ENCODE peak calls at places on chromosomes 12 and 14, in six cellular contexts. One of them, this sample, is unnamed. For H3K36me3 and H3K4me1, the result is how much of the 10 kb centered on the place peaks cover.

GRCh38 chr12:50597200-50598195 is 92.7 kb downstream of the DIP2B start:
- DNase-seq in H1: no peak
- DNase-seq in mucosa of descending colon: no peak
- DNase-seq in esophagus squamous epithelium: no peak
- DNase-seq in effector memory CD4-positive, alpha-beta T cell: no peak
- DNase-seq in psoas muscle: no peak
- DNase-seq in this sample: no peak

GRCh38 chr14:24849471-24849870 is 200.5 kb downstream of the STXBP6 start:
- DNase-seq in esophagus squamous epithelium: no peak
- DNase-seq in effector memory CD4-positive, alpha-beta T cell: no peak
- DNase-seq in mucosa of descending colon: no peak
- DNase-seq in psoas muscle: no peak
- DNase-seq in H1: no peak
- DNase-seq in this sample: no peak

GRCh38 chr12:111434049-111434448 is 28.3 kb downstream of the SH2B3 start:
- DNase-seq in psoas muscle: no peak
- DNase-seq in effector memory CD4-positive, alpha-beta T cell: no peak
- DNase-seq in esophagus squamous epithelium: no peak
- DNase-seq in mucosa of descending colon: no peak
- DNase-seq in H1: no peak
- DNase-seq in this sample: no peak

GRCh38 chr14:85531594-85532391 is 1.8 kb downstream of the FLRT2 start:
- DNase-seq in effector memory CD4-positive, alpha-beta T cell: no peak
- DNase-seq in psoas muscle: peak
- DNase-seq in H1: peak
- DNase-seq in mucosa of descending colon: peak
- DNase-seq in esophagus squamous epithelium: no peak
- DNase-seq in this sample: peak

GRCh38 chr12:56522486-56523193 is 1.0 kb downstream of the RBMS2 start:
- DNase-seq in esophagus squamous epithelium: no peak
- DNase-seq in H1: no peak
- DNase-seq in psoas muscle: no peak
- DNase-seq in effector memory CD4-positive, alpha-beta T cell: no peak
- DNase-seq in mucosa of descending colon: no peak
- DNase-seq in this sample: no peak

GRCh38 chr14:101761881-101762529 is 496 bp downstream of the PPP2R5C start:
- DNase-seq in H1: no peak
- DNase-seq in effector memory CD4-positive, alpha-beta T cell: no peak
- DNase-seq in esophagus squamous epithelium: peak
- DNase-seq in mucosa of descending colon: peak
- DNase-seq in psoas muscle: no peak
- DNase-seq in this sample: peak

GRCh38 chr14:21711360-21711961 is 37.8 kb upstream of the OR4E1 start:
- DNase-seq in esophagus squamous epithelium: no peak
- DNase-seq in mucosa of descending colon: no peak
- DNase-seq in psoas muscle: no peak
- DNase-seq in H1: no peak
- DNase-seq in effector memory CD4-positive, alpha-beta T cell: no peak
- DNase-seq in this sample: peak

GRCh38 chr14:56585461-56586084 is 6.0 kb downstream of the TMEM260 start:
- DNase-seq in H1: no peak
- DNase-seq in psoas muscle: no peak
- DNase-seq in effector memory CD4-positive, alpha-beta T cell: no peak
- DNase-seq in mucosa of descending colon: no peak
- DNase-seq in esophagus squamous epithelium: no peak
- DNase-seq in this sample: no peak

GRCh38 chr12:7501031-7501585 is 2.5 kb downstream of the CD163 start:
- DNase-seq in psoas muscle: no peak
- DNase-seq in esophagus squamous epithelium: no peak
- DNase-seq in H1: no peak
- DNase-seq in mucosa of descending colon: no peak
- DNase-seq in effector memory CD4-positive, alpha-beta T cell: no peak
- DNase-seq in this sample: no peak

GRCh38 chr14:48275301-48275700 is 599.9 kb upstream of the MDGA2 start:
- DNase-seq in mucosa of descending colon: no peak
- DNase-seq in psoas muscle: no peak
- DNase-seq in effector memory CD4-positive, alpha-beta T cell: no peak
- DNase-seq in esophagus squamous epithelium: no peak
- DNase-seq in H1: no peak
- DNase-seq in this sample: no peak

GRCh38 chr14:55316528-55316927 is 45.3 kb downstream of the FBXO34 start:
- DNase-seq in esophagus squamous epithelium: no peak
- DNase-seq in effector memory CD4-positive, alpha-beta T cell: no peak
- DNase-seq in H1: no peak
- DNase-seq in psoas muscle: no peak
- DNase-seq in mucosa of descending colon: peak
- DNase-seq in this sample: no peak
- H3K36me3 ChIP-seq in esophagus squamous epithelium: under half
- H3K36me3 ChIP-seq in effector memory CD4-positive, alpha-beta T cell: under half
- H3K36me3 ChIP-seq in H1: under half
- H3K36me3 ChIP-seq in psoas muscle: under half
- H3K36me3 ChIP-seq in mucosa of descending colon: under half
- H3K36me3 ChIP-seq in this sample: under half

GRCh38 chr14:54682578-54682977 is 115.7 kb downstream of the SAMD4A start:
- DNase-seq in mucosa of descending colon: no peak
- DNase-seq in esophagus squamous epithelium: no peak
- DNase-seq in effector memory CD4-positive, alpha-beta T cell: no peak
- DNase-seq in psoas muscle: no peak
- DNase-seq in H1: no peak
- DNase-seq in this sample: no peak

GRCh38 chr14:54683882-54684794 is 117.2 kb downstream of the SAMD4A start:
- DNase-seq in effector memory CD4-positive, alpha-beta T cell: no peak
- DNase-seq in psoas muscle: peak
- DNase-seq in esophagus squamous epithelium: no peak
- DNase-seq in mucosa of descending colon: no peak
- DNase-seq in H1: peak
- DNase-seq in this sample: peak

GRCh38 chr14:54676822-54677708 is 110.1 kb downstream of the SAMD4A start:
- DNase-seq in effector memory CD4-positive, alpha-beta T cell: no peak
- DNase-seq in esophagus squamous epithelium: no peak
- DNase-seq in H1: no peak
- DNase-seq in mucosa of descending colon: no peak
- DNase-seq in psoas muscle: no peak
- DNase-seq in this sample: no peak

GRCh38 chr14:54681819-54682261 is 114.9 kb downstream of the SAMD4A start:
- DNase-seq in H1: no peak
- DNase-seq in psoas muscle: no peak
- DNase-seq in effector memory CD4-positive, alpha-beta T cell: no peak
- DNase-seq in esophagus squamous epithelium: no peak
- DNase-seq in mucosa of descending colon: no peak
- DNase-seq in this sample: peak

GRCh38 chr14:54680636-54681035 is 113.7 kb downstream of the SAMD4A start:
- DNase-seq in effector memory CD4-positive, alpha-beta T cell: no peak
- DNase-seq in esophagus squamous epithelium: no peak
- DNase-seq in H1: no peak
- DNase-seq in psoas muscle: no peak
- DNase-seq in mucosa of descending colon: no peak
- DNase-seq in this sample: no peak
- H3K4me1 ChIP-seq in effector memory CD4-positive, alpha-beta T cell: under half
- H3K4me1 ChIP-seq in esophagus squamous epithelium: under half
- H3K4me1 ChIP-seq in H1: under half
- H3K4me1 ChIP-seq in psoas muscle: under half
- H3K4me1 ChIP-seq in mucosa of descending colon: under half
- H3K4me1 ChIP-seq in this sample: under half

DNA sequence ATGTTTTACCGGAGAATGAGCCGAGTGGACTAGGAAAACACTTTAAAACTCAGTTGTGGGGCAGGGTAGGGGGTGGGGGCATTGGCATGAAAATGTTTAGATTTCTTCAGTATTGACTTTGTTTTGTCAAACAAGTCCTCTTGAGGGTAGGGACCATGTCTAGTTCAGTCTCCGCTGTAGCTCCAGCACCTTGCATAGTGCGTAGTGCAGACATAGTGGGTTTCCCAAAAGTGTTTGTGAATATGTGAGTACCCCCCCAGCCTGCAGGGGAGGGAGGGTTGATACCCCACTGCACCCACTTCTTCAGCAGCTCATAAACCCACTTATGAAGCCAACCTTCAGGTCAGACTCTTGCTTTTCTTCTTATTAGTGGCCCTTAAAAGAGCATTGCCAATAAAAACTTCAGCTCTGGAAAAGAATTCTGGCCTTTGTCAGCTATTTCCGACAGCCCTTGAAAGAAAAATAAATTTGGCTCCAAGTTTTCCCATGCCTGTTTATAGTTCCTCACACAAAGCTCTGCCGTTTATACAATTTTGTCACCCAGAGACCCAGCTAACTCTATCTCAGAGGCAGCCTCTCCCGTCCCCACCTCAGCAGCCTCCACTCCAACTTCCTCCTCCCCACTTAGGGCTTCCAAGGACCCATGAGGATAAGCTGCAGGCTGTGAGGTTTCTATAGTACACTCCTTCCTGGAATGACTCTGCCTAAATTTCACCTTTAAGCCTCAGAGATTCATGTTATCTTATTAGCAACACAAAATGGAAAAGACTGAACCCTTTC is 71.6 kb downstream of the TTC9 start:
- DNase-seq in H1: no peak
- DNase-seq in effector memory CD4-positive, alpha-beta T cell: no peak
- DNase-seq in mucosa of descending colon: no peak
- DNase-seq in esophagus squamous epithelium: no peak
- DNase-seq in psoas muscle: no peak
- DNase-seq in this sample: no peak
- H3K36me3 ChIP-seq in H1: under half
- H3K36me3 ChIP-seq in effector memory CD4-positive, alpha-beta T cell: under half
- H3K36me3 ChIP-seq in mucosa of descending colon: under half
- H3K36me3 ChIP-seq in esophagus squamous epithelium: under half
- H3K36me3 ChIP-seq in psoas muscle: under half
- H3K36me3 ChIP-seq in this sample: under half

GRCh38 chr14:68627050-68627867 is 165.6 kb downstream of the ZFP36L1 start:
- DNase-seq in mucosa of descending colon: no peak
- DNase-seq in effector memory CD4-positive, alpha-beta T cell: no peak
- DNase-seq in psoas muscle: no peak
- DNase-seq in H1: peak
- DNase-seq in esophagus squamous epithelium: no peak
- DNase-seq in this sample: no peak
- H3K4me1 ChIP-seq in mucosa of descending colon: under half
- H3K4me1 ChIP-seq in effector memory CD4-positive, alpha-beta T cell: under half
- H3K4me1 ChIP-seq in psoas muscle: under half
- H3K4me1 ChIP-seq in H1: under half
- H3K4me1 ChIP-seq in esophagus squamous epithelium: under half
- H3K4me1 ChIP-seq in this sample: under half

GRCh38 chr14:61549425-61549824 is 145.9 kb upstream of the HIF1A start:
- DNase-seq in effector memory CD4-positive, alpha-beta T cell: no peak
- DNase-seq in mucosa of descending colon: no peak
- DNase-seq in psoas muscle: no peak
- DNase-seq in H1: no peak
- DNase-seq in esophagus squamous epithelium: no peak
- DNase-seq in this sample: no peak

GRCh38 chr14:61543946-61544345 is 151.4 kb upstream of the HIF1A start:
- DNase-seq in psoas muscle: no peak
- DNase-seq in mucosa of descending colon: no peak
- DNase-seq in esophagus squamous epithelium: no peak
- DNase-seq in effector memory CD4-positive, alpha-beta T cell: no peak
- DNase-seq in H1: no peak
- DNase-seq in this sample: no peak

GRCh38 chr14:61544448-61545202 is 150.7 kb upstream of the HIF1A start:
- DNase-seq in esophagus squamous epithelium: no peak
- DNase-seq in effector memory CD4-positive, alpha-beta T cell: no peak
- DNase-seq in mucosa of descending colon: no peak
- DNase-seq in H1: no peak
- DNase-seq in psoas muscle: no peak
- DNase-seq in this sample: no peak

GRCh38 chr14:61545716-61546455 is 149.4 kb upstream of the HIF1A start:
- DNase-seq in effector memory CD4-positive, alpha-beta T cell: no peak
- DNase-seq in esophagus squamous epithelium: no peak
- DNase-seq in mucosa of descending colon: no peak
- DNase-seq in psoas muscle: no peak
- DNase-seq in H1: no peak
- DNase-seq in this sample: no peak

GRCh38 chr14:61547186-61548121 is 147.9 kb upstream of the HIF1A start:
- DNase-seq in esophagus squamous epithelium: no peak
- DNase-seq in psoas muscle: no peak
- DNase-seq in H1: no peak
- DNase-seq in effector memory CD4-positive, alpha-beta T cell: no peak
- DNase-seq in mucosa of descending colon: no peak
- DNase-seq in this sample: no peak
- H3K36me3 ChIP-seq in esophagus squamous epithelium: under half
- H3K36me3 ChIP-seq in psoas muscle: under half
- H3K36me3 ChIP-seq in H1: under half
- H3K36me3 ChIP-seq in effector memory CD4-positive, alpha-beta T cell: half or more
- H3K36me3 ChIP-seq in mucosa of descending colon: under half
- H3K36me3 ChIP-seq in this sample: under half

GRCh38 chr14:32081901-32082300 is 4.8 kb downstream of the ARHGAP5 start:
- DNase-seq in esophagus squamous epithelium: no peak
- DNase-seq in effector memory CD4-positive, alpha-beta T cell: no peak
- DNase-seq in H1: peak
- DNase-seq in psoas muscle: no peak
- DNase-seq in mucosa of descending colon: peak
- DNase-seq in this sample: no peak

GRCh38 chr14:32078030-32078793 is 1.1 kb downstream of the ARHGAP5 start:
- DNase-seq in psoas muscle: no peak
- DNase-seq in effector memory CD4-positive, alpha-beta T cell: no peak
- DNase-seq in esophagus squamous epithelium: no peak
- DNase-seq in mucosa of descending colon: peak
- DNase-seq in H1: no peak
- DNase-seq in this sample: peak

GRCh38 chr14:32078794-32079663 is 1.9 kb downstream of the ARHGAP5 start:
- DNase-seq in H1: no peak
- DNase-seq in effector memory CD4-positive, alpha-beta T cell: no peak
- DNase-seq in psoas muscle: no peak
- DNase-seq in esophagus squamous epithelium: no peak
- DNase-seq in mucosa of descending colon: no peak
- DNase-seq in this sample: no peak

GRCh38 chr14:32077081-32078029 is at the start of gene ARHGAP5:
- DNase-seq in effector memory CD4-positive, alpha-beta T cell: no peak
- DNase-seq in psoas muscle: no peak
- DNase-seq in H1: peak
- DNase-seq in esophagus squamous epithelium: no peak
- DNase-seq in mucosa of descending colon: peak
- DNase-seq in this sample: peak

GRCh38 chr14:32080001-32080510 is 3.0 kb downstream of the ARHGAP5 start:
- DNase-seq in effector memory CD4-positive, alpha-beta T cell: no peak
- DNase-seq in esophagus squamous epithelium: no peak
- DNase-seq in H1: no peak
- DNase-seq in psoas muscle: no peak
- DNase-seq in mucosa of descending colon: no peak
- DNase-seq in this sample: no peak
- H3K4me1 ChIP-seq in effector memory CD4-positive, alpha-beta T cell: under half
- H3K4me1 ChIP-seq in esophagus squamous epithelium: under half
- H3K4me1 ChIP-seq in H1: under half
- H3K4me1 ChIP-seq in psoas muscle: under half
- H3K4me1 ChIP-seq in mucosa of descending colon: under half
- H3K4me1 ChIP-seq in this sample: under half

GRCh38 chr12:53191885-53192530 is 11.3 kb upstream of the CSAD start:
- DNase-seq in effector memory CD4-positive, alpha-beta T cell: no peak
- DNase-seq in esophagus squamous epithelium: no peak
- DNase-seq in H1: no peak
- DNase-seq in psoas muscle: no peak
- DNase-seq in mucosa of descending colon: no peak
- DNase-seq in this sample: no peak
- H3K36me3 ChIP-seq in effector memory CD4-positive, alpha-beta T cell: half or more
- H3K36me3 ChIP-seq in esophagus squamous epithelium: under half
- H3K36me3 ChIP-seq in H1: under half
- H3K36me3 ChIP-seq in psoas muscle: under half
- H3K36me3 ChIP-seq in mucosa of descending colon: under half
- H3K36me3 ChIP-seq in this sample: under half

GRCh38 chr12:124506145-124506831 is 61.1 kb downstream of the NCOR2 start:
- DNase-seq in esophagus squamous epithelium: peak
- DNase-seq in psoas muscle: peak
- DNase-seq in H1: no peak
- DNase-seq in effector memory CD4-positive, alpha-beta T cell: no peak
- DNase-seq in mucosa of descending colon: peak
- DNase-seq in this sample: peak
- H3K4me1 ChIP-seq in esophagus squamous epithelium: under half
- H3K4me1 ChIP-seq in psoas muscle: half or more
- H3K4me1 ChIP-seq in H1: under half
- H3K4me1 ChIP-seq in effector memory CD4-positive, alpha-beta T cell: under half
- H3K4me1 ChIP-seq in mucosa of descending colon: under half
- H3K4me1 ChIP-seq in this sample: under half

This sample was measured in BE2C.